ENCODE peak calls at places on chromosomes 12 and 14, in nine cellular contexts. One of them, this sample, is unnamed.
A peak's percentile ranks its signal among the peaks of the same experiment; 100 is the strongest.

GRCh38 chr14:72679106-72679505 is 214.8 kb downstream of the DPF3 start:
- DNase-seq in spleen: no peak
- DNase-seq in adrenal gland: no peak
- DNase-seq in GM13977: no peak
- DNase-seq in endothelial cell: no peak
- DNase-seq in tibial artery: no peak
- DNase-seq in glutamatergic neuron: no peak
- DNase-seq in cardiac fibroblast: peak; percentile 65
- DNase-seq in activated CD8-positive, alpha-beta T cell treated with anti-CD3 and anti-CD28 coated beads for 36 hours: no peak
- DNase-seq in this sample: no peak

GRCh38 chr12:99910342-99910741 is 74.4 kb downstream of the ANKS1B start:
- DNase-seq in tibial artery: no peak
- DNase-seq in glutamatergic neuron: no peak
- DNase-seq in activated CD8-positive, alpha-beta T cell treated with anti-CD3 and anti-CD28 coated beads for 36 hours: no peak
- DNase-seq in GM13977: no peak
- DNase-seq in endothelial cell: no peak
- DNase-seq in cardiac fibroblast: peak; percentile 7
- DNase-seq in adrenal gland: no peak
- DNase-seq in spleen: no peak
- DNase-seq in this sample: no peak

GRCh38 chr12:77686760-77687159 is 143.9 kb upstream of the NAV3 start:
- DNase-seq in GM13977: no peak
- DNase-seq in glutamatergic neuron: no peak
- DNase-seq in spleen: no peak
- DNase-seq in tibial artery: no peak
- DNase-seq in adrenal gland: no peak
- DNase-seq in activated CD8-positive, alpha-beta T cell treated with anti-CD3 and anti-CD28 coated beads for 36 hours: no peak
- DNase-seq in endothelial cell: no peak
- DNase-seq in cardiac fibroblast: peak; percentile 15
- DNase-seq in this sample: no peak

GRCh38 chr14:93049295-93049694 is 66.4 kb downstream of the ITPK1 start:
- DNase-seq in activated CD8-positive, alpha-beta T cell treated with anti-CD3 and anti-CD28 coated beads for 36 hours: no peak
- DNase-seq in GM13977: no peak
- DNase-seq in spleen: no peak
- DNase-seq in adrenal gland: no peak
- DNase-seq in glutamatergic neuron: no peak
- DNase-seq in tibial artery: no peak
- DNase-seq in endothelial cell: no peak
- DNase-seq in cardiac fibroblast: no peak
- DNase-seq in this sample: no peak

GRCh38 chr12:104793280-104793679 is 164.8 kb downstream of the SLC41A2 start:
- DNase-seq in adrenal gland: no peak
- DNase-seq in tibial artery: peak; percentile 68
- DNase-seq in spleen: no peak
- DNase-seq in glutamatergic neuron: no peak
- DNase-seq in endothelial cell: no peak
- DNase-seq in cardiac fibroblast: peak; percentile 32
- DNase-seq in GM13977: no peak
- DNase-seq in activated CD8-positive, alpha-beta T cell treated with anti-CD3 and anti-CD28 coated beads for 36 hours: no peak
- DNase-seq in this sample: no peak

GRCh38 chr12:480831-481230 is 21.1 kb downstream of the B4GALNT3 start:
- DNase-seq in cardiac fibroblast: peak; percentile 18
- DNase-seq in glutamatergic neuron: no peak
- DNase-seq in activated CD8-positive, alpha-beta T cell treated with anti-CD3 and anti-CD28 coated beads for 36 hours: no peak
- DNase-seq in endothelial cell: no peak
- DNase-seq in adrenal gland: peak; percentile 25
- DNase-seq in GM13977: no peak
- DNase-seq in tibial artery: peak; percentile 79
- DNase-seq in spleen: no peak
- DNase-seq in this sample: no peak

GRCh38 chr12:96047621-96048211 is 12.3 kb upstream of the LTA4H start:
- DNase-seq in activated CD8-positive, alpha-beta T cell treated with anti-CD3 and anti-CD28 coated beads for 36 hours: peak; percentile 28
- DNase-seq in spleen: no peak
- DNase-seq in adrenal gland: peak; percentile 38
- DNase-seq in glutamatergic neuron: no peak
- DNase-seq in cardiac fibroblast: peak; percentile 84
- DNase-seq in endothelial cell: no peak
- DNase-seq in GM13977: peak; percentile 47
- DNase-seq in tibial artery: peak; percentile 37
- DNase-seq in this sample: no peak

GRCh38 chr12:58575281-58575680 is 345.0 kb downstream of the LRIG3 start:
- DNase-seq in glutamatergic neuron: no peak
- DNase-seq in adrenal gland: no peak
- DNase-seq in endothelial cell: no peak
- DNase-seq in cardiac fibroblast: peak; percentile 83
- DNase-seq in GM13977: no peak
- DNase-seq in spleen: no peak
- DNase-seq in tibial artery: no peak
- DNase-seq in activated CD8-positive, alpha-beta T cell treated with anti-CD3 and anti-CD28 coated beads for 36 hours: no peak
- DNase-seq in this sample: no peak

GRCh38 chr14:90520326-90520725 is 123.5 kb downstream of the CALM1 start:
- DNase-seq in tibial artery: no peak
- DNase-seq in endothelial cell: no peak
- DNase-seq in GM13977: no peak
- DNase-seq in cardiac fibroblast: no peak
- DNase-seq in activated CD8-positive, alpha-beta T cell treated with anti-CD3 and anti-CD28 coated beads for 36 hours: no peak
- DNase-seq in adrenal gland: no peak
- DNase-seq in glutamatergic neuron: no peak
- DNase-seq in spleen: no peak
- DNase-seq in this sample: no peak

GRCh38 chr12:111505601-111506036 is 93.5 kb downstream of the ATXN2 start:
- DNase-seq in adrenal gland: no peak
- DNase-seq in glutamatergic neuron: no peak
- DNase-seq in endothelial cell: no peak
- DNase-seq in activated CD8-positive, alpha-beta T cell treated with anti-CD3 and anti-CD28 coated beads for 36 hours: peak; percentile 7
- DNase-seq in GM13977: no peak
- DNase-seq in cardiac fibroblast: no peak
- DNase-seq in tibial artery: no peak
- DNase-seq in spleen: no peak
- DNase-seq in this sample: no peak

GRCh38 chr12:71439613-71440392 is at the start of gene LGR5:
- DNase-seq in tibial artery: no peak
- DNase-seq in GM13977: peak; percentile 21
- DNase-seq in activated CD8-positive, alpha-beta T cell treated with anti-CD3 and anti-CD28 coated beads for 36 hours: peak; percentile 43
- DNase-seq in endothelial cell: peak; percentile 56
- DNase-seq in spleen: peak; percentile 73
- DNase-seq in glutamatergic neuron: peak; percentile 78
- DNase-seq in adrenal gland: peak; percentile 59
- DNase-seq in cardiac fibroblast: peak; percentile 23
- DNase-seq in this sample: peak; percentile 39

GRCh38 chr12:49462103-49462739 is 76.6 kb upstream of the KCNH3 start:
- DNase-seq in endothelial cell: no peak
- DNase-seq in activated CD8-positive, alpha-beta T cell treated with anti-CD3 and anti-CD28 coated beads for 36 hours: no peak
- DNase-seq in cardiac fibroblast: no peak
- DNase-seq in spleen: no peak
- DNase-seq in adrenal gland: peak; percentile 81
- DNase-seq in tibial artery: no peak
- DNase-seq in GM13977: no peak
- DNase-seq in glutamatergic neuron: no peak
- DNase-seq in this sample: no peak

GRCh38 chr14:37591311-37591940 is 3.6 kb downstream of the FOXA1 start:
- DNase-seq in glutamatergic neuron: peak; percentile 64
- DNase-seq in endothelial cell: peak; percentile 50
- DNase-seq in adrenal gland: no peak
- DNase-seq in tibial artery: no peak
- DNase-seq in spleen: no peak
- DNase-seq in GM13977: peak; percentile 20
- DNase-seq in cardiac fibroblast: no peak
- DNase-seq in activated CD8-positive, alpha-beta T cell treated with anti-CD3 and anti-CD28 coated beads for 36 hours: no peak
- DNase-seq in this sample: peak; percentile 68

GRCh38 chr12:60210756-60211155 is 614.9 kb downstream of the SLC16A7 start:
- DNase-seq in activated CD8-positive, alpha-beta T cell treated with anti-CD3 and anti-CD28 coated beads for 36 hours: no peak
- DNase-seq in cardiac fibroblast: no peak
- DNase-seq in adrenal gland: no peak
- DNase-seq in spleen: no peak
- DNase-seq in endothelial cell: no peak
- DNase-seq in GM13977: no peak
- DNase-seq in glutamatergic neuron: no peak
- DNase-seq in tibial artery: no peak
- DNase-seq in this sample: no peak

GRCh38 chr12:60201891-60202290 is 606.1 kb downstream of the SLC16A7 start:
- DNase-seq in spleen: no peak
- DNase-seq in adrenal gland: no peak
- DNase-seq in activated CD8-positive, alpha-beta T cell treated with anti-CD3 and anti-CD28 coated beads for 36 hours: no peak
- DNase-seq in endothelial cell: no peak
- DNase-seq in tibial artery: no peak
- DNase-seq in cardiac fibroblast: peak; percentile 39
- DNase-seq in GM13977: no peak
- DNase-seq in glutamatergic neuron: no peak
- DNase-seq in this sample: no peak

GRCh38 chr12:60209521-60209920 is 613.7 kb downstream of the SLC16A7 start:
- DNase-seq in tibial artery: no peak
- DNase-seq in spleen: no peak
- DNase-seq in adrenal gland: no peak
- DNase-seq in activated CD8-positive, alpha-beta T cell treated with anti-CD3 and anti-CD28 coated beads for 36 hours: no peak
- DNase-seq in GM13977: no peak
- DNase-seq in glutamatergic neuron: no peak
- DNase-seq in endothelial cell: no peak
- DNase-seq in cardiac fibroblast: no peak
- DNase-seq in this sample: no peak

GRCh38 chr12:60209933-60210332 is 614.1 kb downstream of the SLC16A7 start:
- DNase-seq in adrenal gland: no peak
- DNase-seq in GM13977: no peak
- DNase-seq in activated CD8-positive, alpha-beta T cell treated with anti-CD3 and anti-CD28 coated beads for 36 hours: no peak
- DNase-seq in glutamatergic neuron: no peak
- DNase-seq in cardiac fibroblast: no peak
- DNase-seq in tibial artery: no peak
- DNase-seq in endothelial cell: no peak
- DNase-seq in spleen: no peak
- DNase-seq in this sample: no peak

DNA sequence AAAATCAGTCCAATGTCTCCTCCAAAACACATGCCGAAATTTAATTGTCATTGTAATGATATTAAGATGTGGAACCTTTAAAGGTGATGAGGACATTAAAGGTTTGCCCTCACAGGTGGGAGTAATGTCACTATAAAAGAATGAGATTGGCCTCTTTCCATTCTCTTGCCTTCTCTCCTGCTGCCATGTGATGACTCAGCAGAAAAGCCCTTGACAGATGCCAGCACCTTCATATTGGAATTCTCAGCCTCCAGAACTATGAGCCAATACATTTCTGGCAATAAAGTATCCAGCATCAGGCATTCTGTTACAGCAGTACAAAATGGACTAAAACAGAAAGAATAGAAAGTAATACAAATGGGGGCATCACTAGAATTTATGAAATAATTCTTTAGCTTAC is 609.7 kb downstream of the SLC16A7 start:
- DNase-seq in GM13977: no peak
- DNase-seq in spleen: no peak
- DNase-seq in glutamatergic neuron: no peak
- DNase-seq in activated CD8-positive, alpha-beta T cell treated with anti-CD3 and anti-CD28 coated beads for 36 hours: no peak
- DNase-seq in cardiac fibroblast: peak; percentile 70
- DNase-seq in endothelial cell: no peak
- DNase-seq in tibial artery: no peak
- DNase-seq in adrenal gland: no peak
- DNase-seq in this sample: no peak
- TF ChIP-seq CTCF in GM13977: no peak
- TF ChIP-seq CTCF in spleen: no peak
- TF ChIP-seq CTCF in glutamatergic neuron: no peak
- TF ChIP-seq CTCF in activated CD8-positive, alpha-beta T cell treated with anti-CD3 and anti-CD28 coated beads for 36 hours: no peak
- TF ChIP-seq CTCF in cardiac fibroblast: no peak
- TF ChIP-seq CTCF in endothelial cell: no peak
- TF ChIP-seq CTCF in tibial artery: no peak
- TF ChIP-seq CTCF in adrenal gland: no peak
- TF ChIP-seq CTCF in this sample: no peak

GRCh38 chr14:76918751-76919421 is 92.7 kb downstream of the LRRC74A start:
- DNase-seq in activated CD8-positive, alpha-beta T cell treated with anti-CD3 and anti-CD28 coated beads for 36 hours: peak; percentile 42
- DNase-seq in tibial artery: peak; percentile 96
- DNase-seq in GM13977: no peak
- DNase-seq in endothelial cell: peak; percentile 45
- DNase-seq in spleen: peak; percentile 88
- DNase-seq in glutamatergic neuron: peak; percentile 81
- DNase-seq in adrenal gland: peak; percentile 97
- DNase-seq in cardiac fibroblast: peak; percentile 99
- DNase-seq in this sample: no peak
- TF ChIP-seq CTCF in activated CD8-positive, alpha-beta T cell treated with anti-CD3 and anti-CD28 coated beads for 36 hours: no peak
- TF ChIP-seq CTCF in tibial artery: peak; percentile 27
- TF ChIP-seq CTCF in GM13977: peak; percentile 15
- TF ChIP-seq CTCF in endothelial cell: no peak
- TF ChIP-seq CTCF in spleen: peak; percentile 11
- TF ChIP-seq CTCF in glutamatergic neuron: no peak
- TF ChIP-seq CTCF in adrenal gland: peak; percentile 26
- TF ChIP-seq CTCF in cardiac fibroblast: peak; percentile 18
- TF ChIP-seq CTCF in this sample: peak; percentile 7

GRCh38 chr12:2877959-2878732 is 1.1 kb downstream of the RHNO1 start:
- DNase-seq in GM13977: peak; percentile 47
- DNase-seq in spleen: peak; percentile 66
- DNase-seq in glutamatergic neuron: no peak
- DNase-seq in activated CD8-positive, alpha-beta T cell treated with anti-CD3 and anti-CD28 coated beads for 36 hours: no peak
- DNase-seq in adrenal gland: no peak
- DNase-seq in tibial artery: no peak
- DNase-seq in endothelial cell: no peak
- DNase-seq in cardiac fibroblast: peak; percentile 35
- DNase-seq in this sample: no peak

GRCh38 chr12:2876431-2877046 is 435 bp downstream of the FOXM1 start:
- DNase-seq in glutamatergic neuron: no peak
- DNase-seq in spleen: no peak
- DNase-seq in endothelial cell: peak; percentile 15
- DNase-seq in GM13977: peak; percentile 69
- DNase-seq in tibial artery: no peak
- DNase-seq in cardiac fibroblast: peak; percentile 54
- DNase-seq in adrenal gland: no peak
- DNase-seq in activated CD8-positive, alpha-beta T cell treated with anti-CD3 and anti-CD28 coated beads for 36 hours: peak; percentile 50
- DNase-seq in this sample: no peak

GRCh38 chr12:2879853-2880252 is 2.8 kb downstream of the RHNO1 start:
- DNase-seq in glutamatergic neuron: no peak
- DNase-seq in GM13977: no peak
- DNase-seq in activated CD8-positive, alpha-beta T cell treated with anti-CD3 and anti-CD28 coated beads for 36 hours: peak; percentile 22
- DNase-seq in endothelial cell: no peak
- DNase-seq in adrenal gland: no peak
- DNase-seq in spleen: no peak
- DNase-seq in tibial artery: no peak
- DNase-seq in cardiac fibroblast: no peak
- DNase-seq in this sample: no peak

GRCh38 chr12:2877047-2877958 is at the start of the genes FOXM1 and RHNO1:
- DNase-seq in tibial artery: peak; percentile 87
- DNase-seq in glutamatergic neuron: peak; percentile 92
- DNase-seq in endothelial cell: peak; percentile 92
- DNase-seq in GM13977: peak; percentile 97
- DNase-seq in spleen: peak; percentile 97
- DNase-seq in activated CD8-positive, alpha-beta T cell treated with anti-CD3 and anti-CD28 coated beads for 36 hours: peak; percentile 89
- DNase-seq in adrenal gland: peak; percentile 90
- DNase-seq in cardiac fibroblast: peak; percentile 90
- DNase-seq in this sample: peak; percentile 98
- TF ChIP-seq CTCF in tibial artery: no peak
- TF ChIP-seq CTCF in glutamatergic neuron: no peak
- TF ChIP-seq CTCF in endothelial cell: no peak
- TF ChIP-seq CTCF in GM13977: no peak
- TF ChIP-seq CTCF in spleen: peak; percentile 26
- TF ChIP-seq CTCF in activated CD8-positive, alpha-beta T cell treated with anti-CD3 and anti-CD28 coated beads for 36 hours: no peak
- TF ChIP-seq CTCF in adrenal gland: no peak
- TF ChIP-seq CTCF in cardiac fibroblast: no peak
- TF ChIP-seq CTCF in this sample: peak; percentile 20

DNA sequence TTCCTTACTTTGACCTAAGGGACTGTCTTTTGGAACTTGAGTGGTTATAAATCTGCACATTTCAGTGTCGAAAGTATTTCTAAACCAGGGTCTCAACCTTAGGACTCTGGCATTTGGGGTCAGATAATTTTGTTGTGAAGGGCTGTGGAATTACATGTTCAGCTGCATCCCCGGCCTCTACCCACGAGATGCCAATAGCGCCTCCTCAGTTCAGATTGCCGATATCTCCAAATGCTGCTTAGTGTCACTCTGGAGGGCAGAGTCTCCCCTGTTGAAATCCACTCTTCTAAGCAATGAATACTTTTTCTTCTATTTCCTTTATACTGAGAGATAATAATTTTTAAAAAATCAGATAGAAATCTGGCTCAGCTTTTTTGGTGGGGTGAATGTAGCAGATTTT is 379.4 kb upstream of the RGS6 start:
- DNase-seq in GM13977: no peak
- DNase-seq in endothelial cell: no peak
- DNase-seq in spleen: no peak
- DNase-seq in activated CD8-positive, alpha-beta T cell treated with anti-CD3 and anti-CD28 coated beads for 36 hours: no peak
- DNase-seq in tibial artery: no peak
- DNase-seq in cardiac fibroblast: no peak
- DNase-seq in adrenal gland: no peak
- DNase-seq in glutamatergic neuron: no peak
- DNase-seq in this sample: no peak
- TF ChIP-seq CTCF in GM13977: no peak
- TF ChIP-seq CTCF in endothelial cell: no peak
- TF ChIP-seq CTCF in spleen: no peak
- TF ChIP-seq CTCF in activated CD8-positive, alpha-beta T cell treated with anti-CD3 and anti-CD28 coated beads for 36 hours: no peak
- TF ChIP-seq CTCF in tibial artery: no peak
- TF ChIP-seq CTCF in cardiac fibroblast: no peak
- TF ChIP-seq CTCF in adrenal gland: no peak
- TF ChIP-seq CTCF in glutamatergic neuron: no peak
- TF ChIP-seq CTCF in this sample: no peak

This sample was measured in progenitor cell of endocrine pancreas.